ENCODE peak calls at places on chromosomes 6 and 20, in eight cellular contexts. X is CD8-positive, alpha-beta T cell; M is upper lobe of right lung; T is mucosa of descending colon; U is CD8-positive, alpha-beta memory T cell; O is SJSA1; F is sigmoid colon; K is lung. N is an unnamed sample. For H3K4me1, the result is how much of the 10 kb centered on the place peaks cover.

GRCh38 chr6:168124161-168124560 is 45.1 kb upstream of the FRMD1 start:
- DNase-seq in X (no peak), M (no peak), T (no peak), U (no peak), O (no peak), F (peak), K (no peak), N (no peak)

GRCh38 chr6:138833819-138834539 is 38.1 kb downstream of the ECT2L start:
- DNase-seq in X (no peak), M (no peak), T (no peak), U (no peak), O (no peak), F (no peak), K (no peak), N (no peak)

GRCh38 chr6:54579011-54579410 is 267.6 kb upstream of the FAM83B start:
- DNase-seq in X (no peak), M (no peak), T (no peak), U (no peak), O (no peak), F (no peak), K (no peak), N (no peak)

GRCh38 chr6:157172088-157172768 is 151.1 kb downstream of the TMEM242 start:
- DNase-seq in X (no peak), M (no peak), T (no peak), U (no peak), O (no peak), F (no peak), K (no peak), N (no peak)

GRCh38 chr6:135830452-135830851 is 21.0 kb upstream of the PDE7B start:
- DNase-seq in X (no peak), M (no peak), T (no peak), U (no peak), O (no peak), F (no peak), K (no peak), N (no peak)

GRCh38 chr6:13406781-13407180 is 78.4 kb upstream of the TBC1D7 start:
- DNase-seq in X (no peak), M (no peak), T (no peak), U (no peak), O (no peak), F (no peak), K (no peak), N (no peak)

GRCh38 chr6:20367716-20368485 is 33.8 kb upstream of the E2F3 start:
- DNase-seq in X (no peak), M (no peak), T (no peak), U (no peak), O (no peak), F (no peak), K (no peak), N (no peak)

GRCh38 chr6:26087284-26088115 is at the start of gene HFE:
- DNase-seq in X (peak), M (peak), T (peak), U (peak), O (peak), F (peak), K (peak), N (peak)

GRCh38 chr6:93418113-93418447 is 1.3 kb downstream of the EPHA7 start:
- DNase-seq in X (no peak), M (no peak), T (no peak), U (no peak), O (no peak), F (no peak), K (no peak), N (no peak)

GRCh38 chr6:130431346-130431745 is 65.5 kb downstream of the TMEM200A start:
- DNase-seq in X (no peak), M (no peak), T (no peak), U (no peak), O (no peak), F (no peak), K (no peak), N (no peak)

GRCh38 chr20:642398-643174 is 10.4 kb downstream of the SRXN1 start:
- DNase-seq in X (no peak), M (no peak), T (no peak), U (no peak), O (no peak), F (no peak), K (no peak), N (no peak)

GRCh38 chr6:167567142-167568033 is 242.5 kb downstream of the TTLL2 start:
- DNase-seq in X (no peak), M (no peak), T (no peak), U (no peak), O (peak), F (peak), K (peak), N (no peak)

GRCh38 chr20:59030911-59031310 is 1.2 kb downstream of the ATP5F1E start:
- DNase-seq in X (no peak), M (no peak), T (no peak), U (no peak), O (no peak), F (no peak), K (no peak), N (no peak)

GRCh38 chr20:59033093-59033492 is 958 bp upstream of the ATP5F1E start:
- DNase-seq in X (no peak), M (no peak), T (no peak), U (no peak), O (no peak), F (no peak), K (no peak), N (no peak)

GRCh38 chr20:59032023-59032712 is at the start of gene ATP5F1E:
- DNase-seq in X (peak), M (peak), T (peak), U (peak), O (peak), F (peak), K (peak), N (peak)

GRCh38 chr20:59032713-59033059 is 551 bp upstream of the ATP5F1E start:
- DNase-seq in X (no peak), M (no peak), T (no peak), U (no peak), O (no peak), F (no peak), K (no peak), N (no peak)

GRCh38 chr20:59031326-59032022 is 661 bp downstream of the ATP5F1E start:
- DNase-seq in X (no peak), M (no peak), T (no peak), U (no peak), O (no peak), F (no peak), K (no peak), N (no peak)
- H3K4me1 ChIP-seq in X (half or more), M (under half), T (under half), U (half or more), O (under half), F (half or more), K (under half), N (under half)

GRCh38 chr6:117498159-117498558 is 15.7 kb downstream of the DCBLD1 start:
- DNase-seq in X (no peak), M (no peak), T (no peak), U (no peak), O (peak), F (no peak), K (no peak), N (no peak)
- H3K4me1 ChIP-seq in X (under half), M (under half), T (under half), U (under half), O (half or more), F (under half), K (under half), N (under half)

DNA sequence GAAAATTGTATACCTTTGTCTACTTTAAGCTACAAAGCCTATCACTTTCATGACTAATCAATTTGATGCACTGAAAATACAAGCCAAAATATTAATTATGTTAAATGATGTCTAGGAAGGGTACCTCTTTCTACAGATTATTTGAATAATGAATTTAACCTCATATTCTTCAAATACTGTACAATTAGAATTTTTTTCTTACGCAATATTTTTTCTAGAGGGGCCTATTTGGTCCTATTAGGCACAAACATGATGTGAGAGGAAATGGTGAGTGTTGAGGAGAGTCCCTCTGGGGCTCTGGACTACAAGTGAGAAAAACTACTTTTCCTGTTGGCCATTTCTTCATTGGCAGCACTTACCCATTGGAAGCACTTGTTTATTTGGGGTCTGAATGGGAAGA is 5.4 kb downstream of the DCDC2 start:
- DNase-seq in X (no peak), M (no peak), T (no peak), U (no peak), O (no peak), F (no peak), K (no peak), N (no peak)
- H3K4me1 ChIP-seq in X (under half), M (under half), T (under half), U (under half), O (under half), F (under half), K (under half), N (under half)

DNA sequence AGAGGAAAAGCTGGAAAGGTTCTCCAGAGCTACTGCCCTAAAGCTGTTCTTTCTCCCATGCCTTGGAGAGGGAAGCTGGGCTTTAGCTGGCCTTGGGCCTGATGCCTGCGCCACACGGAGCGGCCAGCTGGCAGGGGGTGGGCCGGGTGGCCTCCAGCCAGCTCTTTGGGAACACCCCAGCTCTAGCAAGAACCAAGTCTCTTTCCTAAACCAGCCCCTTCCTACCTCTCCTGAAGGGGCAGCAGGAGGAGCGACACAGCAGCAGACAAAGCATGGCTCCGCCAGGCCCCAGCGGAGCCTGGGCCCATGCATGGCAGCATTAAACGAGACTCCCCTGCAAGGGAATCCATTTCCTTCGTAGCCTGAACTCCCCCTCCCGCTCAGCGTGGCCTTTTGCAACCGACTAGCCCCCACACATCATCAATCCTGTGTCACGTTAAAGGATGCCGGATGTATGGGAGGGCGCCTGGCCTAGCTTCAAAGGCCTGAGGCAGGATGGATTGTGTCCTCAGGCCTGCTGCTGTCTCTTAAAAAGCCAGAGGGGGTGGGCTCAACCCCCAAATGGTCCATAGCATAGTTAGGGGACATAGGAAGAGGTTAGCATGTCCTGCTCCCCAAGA is 14.0 kb downstream of the MRPS18A start:
- DNase-seq in X (no peak), M (no peak), T (no peak), U (no peak), O (no peak), F (no peak), K (no peak), N (no peak)
- H3K4me1 ChIP-seq in X (under half), M (under half), T (under half), U (under half), O (under half), F (under half), K (under half), N (under half)

GRCh38 chr6:47241742-47242482 is 67.8 kb downstream of the TNFRSF21 start:
- DNase-seq in X (no peak), M (no peak), T (no peak), U (no peak), O (no peak), F (peak), K (no peak), N (no peak)
- H3K4me1 ChIP-seq in X (under half), M (under half), T (under half), U (under half), O (under half), F (under half), K (under half), N (under half)

GRCh38 chr20:36852187-36852586 is 23.8 kb upstream of the TLDC2 start:
- DNase-seq in X (no peak), M (no peak), T (no peak), U (no peak), O (no peak), F (no peak), K (no peak), N (no peak)
- H3K4me1 ChIP-seq in X (under half), M (half or more), T (under half), U (under half), O (half or more), F (half or more), K (under half), N (half or more)

GRCh38 chr20:49270736-49271135 is 7.1 kb downstream of the ZNFX1 start:
- DNase-seq in X (no peak), M (no peak), T (no peak), U (no peak), O (no peak), F (no peak), K (no peak), N (no peak)
- H3K4me1 ChIP-seq in X (half or more), M (half or more), T (under half), U (half or more), O (under half), F (under half), K (under half), N (half or more)

GRCh38 chr6:108171291-108171917 is 5.6 kb downstream of the NR2E1 start:
- DNase-seq in X (no peak), M (no peak), T (no peak), U (no peak), O (no peak), F (no peak), K (no peak), N (no peak)
- H3K4me1 ChIP-seq in X (under half), M (under half), T (under half), U (under half), O (under half), F (under half), K (under half), N (under half)

GRCh38 chr20:22410556-22411130 is 173.7 kb downstream of the FOXA2 start:
- DNase-seq in X (no peak), M (no peak), T (no peak), U (no peak), O (no peak), F (no peak), K (no peak), N (no peak)
- H3K4me1 ChIP-seq in X (under half), M (under half), T (under half), U (under half), O (under half), F (under half), K (under half), N (under half)